ENCODE peak calls at places on chromosome 18, in six cellular contexts. S is HCT116, V is IMR-90, M is heart left ventricle, B is tibial nerve, P is GM12878. F is an unnamed sample.

GRCh38 chr18:41758534-41758933 is 196.5 kb upstream of the PIK3C3 start:
- DNase-seq in M (no peak), B (no peak), V (no peak), S (no peak), P (no peak), F (no peak)

GRCh38 chr18:62328775-62329525 is 3.8 kb downstream of the TNFRSF11A start:
- DNase-seq in M (no peak), B (no peak), P (no peak), V (no peak), S (no peak), F (no peak)

GRCh38 chr18:31512203-31512764 is 14.3 kb downstream of the DSG2 start:
- DNase-seq in V (peak), P (no peak), M (no peak), B (no peak), S (no peak), F (peak)

GRCh38 chr18:35242426-35242825 is 1.6 kb downstream of the ZNF397 start:
- DNase-seq in P (no peak), V (no peak), M (no peak), S (no peak), B (no peak), F (no peak)

GRCh38 chr18:31643003-31643402 is 41.4 kb downstream of the B4GALT6 start:
- DNase-seq in B (no peak), M (no peak), S (no peak), P (no peak), V (peak), F (no peak)

GRCh38 chr18:61870151-61870550 is 22.7 kb downstream of the RNF152 start:
- DNase-seq in P (no peak), B (no peak), M (no peak), V (peak), S (no peak), F (no peak)

GRCh38 chr18:61582205-61582710 is 249.0 kb downstream of the CDH20 start:
- DNase-seq in B (no peak), M (peak), P (no peak), V (no peak), S (no peak), F (no peak)

GRCh38 chr18:36411745-36412168 is 114.2 kb downstream of the FHOD3 start:
- DNase-seq in S (peak), M (no peak), P (no peak), B (no peak), V (peak), F (no peak)

GRCh38 chr18:31664101-31664500 is 20.3 kb downstream of the B4GALT6 start:
- DNase-seq in B (no peak), M (no peak), S (no peak), P (no peak), V (no peak), F (no peak)

GRCh38 chr18:79603321-79604204 is 76.0 kb upstream of the CTDP1 start:
- DNase-seq in V (no peak), B (no peak), S (no peak), P (no peak), M (no peak), F (no peak)

GRCh38 chr18:8341481-8342230 is 267.6 kb upstream of the RAB12 start:
- DNase-seq in V (peak), P (no peak), B (no peak), S (no peak), M (no peak), F (no peak)

GRCh38 chr18:57649536-57650495 is 28.2 kb upstream of the NARS1 start:
- DNase-seq in M (no peak), V (peak), B (peak), P (peak), S (no peak), F (no peak)

GRCh38 chr18:62637807-62638687 is 77.3 kb upstream of the PHLPP1 start:
- DNase-seq in S (peak), P (no peak), M (no peak), V (peak), B (no peak), F (no peak)

GRCh38 chr18:79779021-79779699 is 18.6 kb upstream of the KCNG2 start:
- DNase-seq in S (no peak), B (no peak), V (no peak), P (no peak), M (no peak), F (no peak)

GRCh38 chr18:45838302-45839070 is 13.0 kb downstream of the SIGLEC15 start:
- DNase-seq in P (no peak), B (no peak), S (no peak), V (no peak), M (peak), F (no peak)

GRCh38 chr18:767084-767882 is 44.8 kb downstream of the YES1 start:
- DNase-seq in M (no peak), P (no peak), S (no peak), V (no peak), B (no peak), F (no peak)
- TF ChIP-seq POLR2A in M (no peak), P (no peak), S (no peak), V (no peak), B (no peak), F (no peak)

GRCh38 chr18:49856531-49856930 is 43.2 kb upstream of the ACAA2 start:
- DNase-seq in M (no peak), P (no peak), V (no peak), B (no peak), S (no peak), F (no peak)
- TF ChIP-seq POLR2A in M (no peak), P (no peak), V (no peak), B (no peak), S (no peak), F (no peak)

DNA sequence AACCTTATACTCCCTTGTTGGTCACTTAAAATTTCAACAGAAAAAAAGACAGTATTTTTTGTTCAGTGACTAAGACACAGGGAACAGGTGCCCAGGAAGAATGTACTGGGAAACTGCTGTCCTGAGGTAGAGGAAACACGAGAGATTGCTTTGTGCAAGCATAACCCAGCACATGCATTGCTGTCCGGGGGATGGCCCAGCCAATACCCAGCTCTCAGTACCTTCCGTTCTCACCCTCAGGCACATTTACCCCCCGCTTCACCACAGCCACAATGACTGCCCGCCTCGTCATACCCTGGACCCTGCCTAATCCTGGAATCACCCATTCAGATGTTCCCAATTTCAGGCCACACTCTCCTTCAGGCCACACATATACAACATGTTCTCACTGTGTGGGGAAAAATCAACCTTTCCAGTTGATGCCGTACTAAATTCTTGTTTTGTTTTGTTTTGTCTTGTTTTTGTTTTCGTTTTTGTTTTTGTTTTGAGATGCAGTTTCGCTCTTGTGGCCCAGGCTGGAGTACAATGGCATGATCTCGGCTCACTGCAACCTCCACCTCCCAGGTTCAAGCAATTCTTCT is 140.7 kb downstream of the ESCO1 start:
- DNase-seq in B (no peak), S (no peak), V (no peak), M (no peak), P (no peak), F (no peak)
- TF ChIP-seq POLR2A in B (no peak), S (no peak), V (no peak), M (no peak), P (no peak), F (no peak)

GRCh38 chr18:3453540-3454364 is 3.8 kb downstream of the TGIF1 start:
- DNase-seq in B (peak), S (no peak), V (peak), P (no peak), M (no peak), F (no peak)
- TF ChIP-seq POLR2A in B (peak), S (no peak), V (peak), P (no peak), M (peak), F (no peak)

F was measured in H54.